ENCODE peak calls at places on chromosome 4, in four cellular contexts. Z, J, L and D are unnamed samples.

GRCh38 chr4:184983660-184984356 is 34.5 kb upstream of the HELT start:
- DNase-seq in J (peak; percentile 71), Z (peak; percentile 61), L (peak; percentile 51), D (peak; percentile 39)

GRCh38 chr4:30720656-30721352 is 635 bp downstream of the PCDH7 start:
- DNase-seq in L (peak; percentile 32), Z (peak; percentile 24), J (peak; percentile 12), D (peak; percentile 74)

GRCh38 chr4:176001171-176002006 is 64.3 kb upstream of the WDR17 start:
- DNase-seq in L (peak; percentile 50), J (peak; percentile 31), Z (peak; percentile 20), D (peak; percentile 68)

GRCh38 chr4:141307241-141307689 is 86.6 kb downstream of the ZNF330 start:
- DNase-seq in L (peak; percentile 40), J (peak; percentile 51), Z (peak; percentile 45), D (peak; percentile 75)

GRCh38 chr4:1168291-1169031 is 3.9 kb downstream of the SPON2 start:
- DNase-seq in J (no peak), Z (no peak), L (no peak), D (no peak)

GRCh38 chr4:165016971-165017370 is 14.8 kb upstream of the TRIM60 start:
- DNase-seq in Z (no peak), J (no peak), L (no peak), D (peak; percentile 5)

GRCh38 chr4:138243369-138243768 is 1.2 kb upstream of the SLC7A11 start:
- DNase-seq in Z (no peak), J (no peak), L (no peak), D (no peak)

GRCh38 chr4:55258152-55258863 is 87.7 kb upstream of the SRD5A3 start:
- DNase-seq in J (no peak), Z (no peak), L (no peak), D (peak; percentile 19)

GRCh38 chr4:6019316-6020263 is 1.4 kb upstream of the C4orf50 start:
- DNase-seq in L (no peak), Z (peak; percentile 42), J (peak; percentile 24), D (peak; percentile 61)

GRCh38 chr4:117001077-117001476 is 84.3 kb downstream of the TRAM1L1 start:
- DNase-seq in Z (no peak), L (no peak), J (no peak), D (no peak)

GRCh38 chr4:48047421-48047844 is 30.9 kb downstream of the NIPAL1 start:
- DNase-seq in J (peak; percentile 39), L (peak; percentile 34), Z (peak; percentile 36), D (peak; percentile 10)

GRCh38 chr4:112448211-112448745 is 67.7 kb downstream of the NEUROG2 start:
- DNase-seq in L (no peak), Z (no peak), J (no peak), D (no peak)

GRCh38 chr4:147498031-147498700 is 17.3 kb downstream of the EDNRA start:
- DNase-seq in J (no peak), L (no peak), Z (no peak), D (no peak)

GRCh38 chr4:101823864-101824263 is 33.3 kb downstream of the BANK1 start:
- DNase-seq in J (no peak), L (no peak), Z (no peak), D (no peak)

GRCh38 chr4:147874109-147874508 is 142.2 kb downstream of the ARHGAP10 start:
- DNase-seq in J (no peak), L (no peak), Z (no peak), D (no peak)

GRCh38 chr4:3514806-3515421 is 17.3 kb downstream of the LRPAP1 start:
- DNase-seq in J (no peak), Z (no peak), L (no peak), D (peak; percentile 32)
- TF ChIP-seq CTCF in J (no peak), Z (no peak), L (no peak), D (peak; percentile 10)

GRCh38 chr4:118776166-118776954 is 59.6 kb downstream of the SEC24D start:
- DNase-seq in J (no peak), Z (no peak), L (no peak), D (no peak)
- H3K4me1 ChIP-seq in J (peaks cover 10% of the 10 kb centered on the region), Z (no peaks in the 10 kb centered on the region), L (peaks cover 12% of the 10 kb centered on the region), D (peaks cover 42% of the 10 kb centered on the region)

DNA sequence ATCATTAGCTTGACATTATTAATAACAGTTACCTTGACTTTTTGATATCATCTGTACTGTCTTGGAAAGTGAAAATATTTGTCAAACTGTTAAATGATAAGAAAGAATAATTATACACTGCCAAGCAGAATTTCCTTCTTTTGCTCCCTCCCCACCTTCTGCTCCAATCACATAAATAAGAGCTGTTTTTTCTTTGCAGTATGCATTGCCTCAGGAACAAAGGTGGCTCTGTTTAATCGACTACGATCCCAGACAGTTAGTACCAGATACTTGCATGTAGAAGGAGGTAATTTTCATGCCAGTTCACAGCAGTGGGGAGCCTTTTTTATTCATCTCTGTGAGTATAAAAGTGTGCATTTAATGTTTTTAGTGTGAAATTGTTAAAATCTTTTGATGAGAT is 66.1 kb downstream of the CCKAR start:
- DNase-seq in J (no peak), Z (no peak), L (no peak), D (no peak)
- H3K36me3 ChIP-seq in J (peaks cover 22% of the 10 kb centered on the region), Z (no peaks in the 10 kb centered on the region), L (peaks cover 62% of the 10 kb centered on the region), D (peaks cover 18% of the 10 kb centered on the region)

GRCh38 chr4:114378306-114378903 is 220.2 kb upstream of the UGT8 start:
- DNase-seq in J (no peak), Z (no peak), L (no peak), D (peak; percentile 51)
- TF ChIP-seq CTCF in J (no peak), Z (peak; percentile 21), L (no peak), D (peak; percentile 49)

GRCh38 chr4:3245676-3246075 is 3.3 kb upstream of the MSANTD1 start:
- DNase-seq in Z (no peak), L (no peak), J (no peak), D (no peak)

GRCh38 chr4:3248811-3249661 is at the start of gene MSANTD1:
- DNase-seq in Z (no peak), L (no peak), J (no peak), D (peak; percentile 50)

GRCh38 chr4:3248178-3248480 is 830 bp upstream of the MSANTD1 start:
- DNase-seq in L (no peak), J (no peak), Z (no peak), D (no peak)

GRCh38 chr4:3246458-3247398 is 2.2 kb upstream of the MSANTD1 start:
- DNase-seq in J (no peak), L (no peak), Z (no peak), D (no peak)

DNA sequence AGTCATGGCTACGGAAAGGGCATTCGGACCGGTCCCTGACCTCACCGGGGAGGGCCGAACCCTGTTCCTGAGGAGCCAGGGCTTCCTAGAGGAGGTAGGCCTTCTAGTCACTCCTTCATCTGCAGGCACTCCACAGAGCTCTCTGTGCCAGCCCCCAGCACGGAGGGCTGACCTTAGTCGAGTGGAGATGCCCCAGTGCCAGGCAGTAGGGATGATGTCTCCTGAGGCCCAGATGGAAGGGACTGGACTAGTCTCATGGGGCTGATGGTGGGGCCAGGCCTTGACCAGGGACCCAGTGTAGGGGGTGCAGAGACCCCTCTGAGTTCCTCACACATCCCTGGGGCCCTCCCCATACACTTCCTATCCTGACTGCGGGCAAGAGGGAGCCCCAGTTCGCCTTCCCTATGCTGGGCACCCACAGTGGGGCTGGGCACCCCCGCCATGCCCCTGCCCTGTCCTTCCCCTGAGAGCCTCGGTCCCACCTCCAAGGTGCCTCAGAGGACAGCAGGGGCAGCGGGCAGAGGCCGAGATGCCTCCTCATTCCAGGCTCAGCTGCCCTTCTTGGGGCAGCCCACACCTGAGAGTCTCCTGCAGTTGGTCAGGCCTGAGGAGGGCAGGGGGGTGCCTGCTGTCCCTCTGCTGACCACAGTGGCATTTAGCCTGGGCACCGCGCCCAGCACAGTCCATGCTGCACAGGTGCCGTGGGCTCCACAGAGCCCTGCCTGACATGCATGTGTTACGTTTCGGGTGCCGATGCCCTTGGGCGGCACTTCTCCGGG is 1.4 kb upstream of the MSANTD1 start:
- DNase-seq in J (no peak), L (no peak), Z (no peak), D (no peak)
- H3K4me1 ChIP-seq in J (peaks cover 4% of the 10 kb centered on the region), L (no peaks in the 10 kb centered on the region), Z (no peaks in the 10 kb centered on the region), D (no peaks in the 10 kb centered on the region)

DNA sequence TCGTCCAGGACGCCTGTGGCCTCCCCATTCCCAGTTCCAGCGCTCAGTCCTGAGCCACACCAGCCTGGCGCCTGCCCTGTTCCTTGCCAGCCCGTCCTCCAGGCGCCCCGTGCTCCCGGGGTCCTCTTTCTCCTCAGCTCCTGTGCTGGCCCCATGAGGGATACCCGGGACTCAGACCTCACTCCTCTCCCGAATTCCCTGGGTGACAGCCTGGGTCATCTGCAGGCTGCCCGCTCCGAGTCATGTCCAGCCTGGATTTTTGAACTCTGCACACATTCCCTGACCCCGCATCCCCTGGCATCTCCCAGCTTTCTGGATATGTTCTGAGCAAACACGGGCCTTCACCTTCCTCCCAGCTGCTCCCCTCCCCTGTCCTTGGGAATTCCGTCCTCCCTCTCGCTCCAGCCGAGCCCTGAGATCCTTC is 14.9 kb upstream of the ADD1 start:
- DNase-seq in L (peak; percentile 30), J (no peak), Z (no peak), D (no peak)
- H3K36me3 ChIP-seq in L (peaks cover 95% of the 10 kb centered on the region), J (peaks cover 7% of the 10 kb centered on the region), Z (peaks cover 12% of the 10 kb centered on the region), D (no peaks in the 10 kb centered on the region)

GRCh38 chr4:77734928-77735327 is 84.2 kb downstream of the CNOT6L start:
- DNase-seq in L (no peak), J (peak; percentile 10), Z (no peak), D (peak; percentile 64)
- TF ChIP-seq CTCF in L (no peak), J (no peak), Z (no peak), D (no peak)